ENCODE peak calls at places on chromosomes 12 and 14, in nine cellular contexts. One of them, this sample, is unnamed. For H3K4me1 and H3K27me3, the result is how much of the 10 kb centered on the place peaks cover.

GRCh38 chr12:39199371-39199770 is 243.5 kb downstream of the KIF21A start:
- DNase-seq in esophagus squamous epithelium: no peak
- DNase-seq in SJSA1: no peak
- DNase-seq in effector memory CD4-positive, alpha-beta T cell: no peak
- DNase-seq in MM.1S: no peak
- DNase-seq in heart left ventricle: no peak
- DNase-seq in lower lobe of right lung: no peak
- DNase-seq in PC-9: no peak
- DNase-seq in CD8-positive, alpha-beta memory T cell: no peak
- DNase-seq in this sample: no peak

GRCh38 chr14:31229638-31230229 is 22.1 kb upstream of the HECTD1 start:
- DNase-seq in esophagus squamous epithelium: peak
- DNase-seq in SJSA1: peak
- DNase-seq in effector memory CD4-positive, alpha-beta T cell: no peak
- DNase-seq in MM.1S: no peak
- DNase-seq in heart left ventricle: peak
- DNase-seq in lower lobe of right lung: peak
- DNase-seq in PC-9: peak
- DNase-seq in CD8-positive, alpha-beta memory T cell: no peak
- DNase-seq in this sample: peak

GRCh38 chr12:57896437-57897201 is 44.7 kb upstream of the ATP23 start:
- DNase-seq in esophagus squamous epithelium: no peak
- DNase-seq in SJSA1: peak
- DNase-seq in effector memory CD4-positive, alpha-beta T cell: no peak
- DNase-seq in MM.1S: peak
- DNase-seq in heart left ventricle: peak
- DNase-seq in lower lobe of right lung: peak
- DNase-seq in PC-9: peak
- DNase-seq in CD8-positive, alpha-beta memory T cell: no peak
- DNase-seq in this sample: peak

GRCh38 chr14:44316647-44317432 is 190.2 kb downstream of the FSCB start:
- DNase-seq in esophagus squamous epithelium: no peak
- DNase-seq in SJSA1: peak
- DNase-seq in effector memory CD4-positive, alpha-beta T cell: no peak
- DNase-seq in MM.1S: peak
- DNase-seq in heart left ventricle: no peak
- DNase-seq in lower lobe of right lung: no peak
- DNase-seq in PC-9: peak
- DNase-seq in CD8-positive, alpha-beta memory T cell: no peak
- DNase-seq in this sample: no peak

GRCh38 chr14:51173863-51174262 is 66.2 kb upstream of the TMX1 start:
- DNase-seq in esophagus squamous epithelium: no peak
- DNase-seq in SJSA1: no peak
- DNase-seq in effector memory CD4-positive, alpha-beta T cell: no peak
- DNase-seq in MM.1S: no peak
- DNase-seq in heart left ventricle: no peak
- DNase-seq in lower lobe of right lung: no peak
- DNase-seq in PC-9: no peak
- DNase-seq in CD8-positive, alpha-beta memory T cell: no peak
- DNase-seq in this sample: no peak

GRCh38 chr14:80212025-80212402 is 710 bp upstream of the DIO2 start:
- DNase-seq in esophagus squamous epithelium: no peak
- DNase-seq in SJSA1: peak
- DNase-seq in effector memory CD4-positive, alpha-beta T cell: no peak
- DNase-seq in MM.1S: peak
- DNase-seq in heart left ventricle: no peak
- DNase-seq in lower lobe of right lung: no peak
- DNase-seq in PC-9: peak
- DNase-seq in CD8-positive, alpha-beta memory T cell: no peak
- DNase-seq in this sample: no peak

GRCh38 chr14:90663680-90664079 is 152.6 kb downstream of the TTC7B start:
- DNase-seq in esophagus squamous epithelium: no peak
- DNase-seq in SJSA1: no peak
- DNase-seq in effector memory CD4-positive, alpha-beta T cell: no peak
- DNase-seq in MM.1S: no peak
- DNase-seq in heart left ventricle: no peak
- DNase-seq in lower lobe of right lung: no peak
- DNase-seq in PC-9: no peak
- DNase-seq in CD8-positive, alpha-beta memory T cell: no peak
- DNase-seq in this sample: no peak

GRCh38 chr12:88017964-88018363 is 11.2 kb downstream of the C12orf50 start:
- DNase-seq in esophagus squamous epithelium: no peak
- DNase-seq in SJSA1: no peak
- DNase-seq in effector memory CD4-positive, alpha-beta T cell: no peak
- DNase-seq in MM.1S: no peak
- DNase-seq in heart left ventricle: no peak
- DNase-seq in lower lobe of right lung: no peak
- DNase-seq in PC-9: no peak
- DNase-seq in CD8-positive, alpha-beta memory T cell: no peak
- DNase-seq in this sample: no peak

GRCh38 chr12:100404769-100405407 is 48.0 kb downstream of the SLC17A8 start:
- DNase-seq in esophagus squamous epithelium: no peak
- DNase-seq in SJSA1: no peak
- DNase-seq in effector memory CD4-positive, alpha-beta T cell: no peak
- DNase-seq in MM.1S: peak
- DNase-seq in heart left ventricle: no peak
- DNase-seq in lower lobe of right lung: peak
- DNase-seq in PC-9: peak
- DNase-seq in CD8-positive, alpha-beta memory T cell: no peak
- DNase-seq in this sample: peak

GRCh38 chr12:6095269-6095668 is 29.2 kb downstream of the VWF start:
- DNase-seq in esophagus squamous epithelium: no peak
- DNase-seq in SJSA1: no peak
- DNase-seq in effector memory CD4-positive, alpha-beta T cell: no peak
- DNase-seq in MM.1S: no peak
- DNase-seq in heart left ventricle: no peak
- DNase-seq in lower lobe of right lung: no peak
- DNase-seq in PC-9: no peak
- DNase-seq in CD8-positive, alpha-beta memory T cell: no peak
- DNase-seq in this sample: no peak

GRCh38 chr12:21676781-21677180 is 19.1 kb upstream of the LDHB start:
- DNase-seq in esophagus squamous epithelium: no peak
- DNase-seq in SJSA1: no peak
- DNase-seq in effector memory CD4-positive, alpha-beta T cell: no peak
- DNase-seq in MM.1S: no peak
- DNase-seq in heart left ventricle: no peak
- DNase-seq in lower lobe of right lung: no peak
- DNase-seq in PC-9: no peak
- DNase-seq in CD8-positive, alpha-beta memory T cell: no peak
- DNase-seq in this sample: no peak

GRCh38 chr14:64760916-64761315 is 56.7 kb downstream of the PLEKHG3 start:
- DNase-seq in esophagus squamous epithelium: no peak
- DNase-seq in SJSA1: no peak
- DNase-seq in effector memory CD4-positive, alpha-beta T cell: no peak
- DNase-seq in MM.1S: no peak
- DNase-seq in heart left ventricle: no peak
- DNase-seq in lower lobe of right lung: peak
- DNase-seq in PC-9: no peak
- DNase-seq in CD8-positive, alpha-beta memory T cell: no peak
- DNase-seq in this sample: no peak

GRCh38 chr14:64761441-64762043 is 57.3 kb downstream of the PLEKHG3 start:
- DNase-seq in esophagus squamous epithelium: no peak
- DNase-seq in SJSA1: no peak
- DNase-seq in effector memory CD4-positive, alpha-beta T cell: no peak
- DNase-seq in MM.1S: no peak
- DNase-seq in heart left ventricle: no peak
- DNase-seq in lower lobe of right lung: peak
- DNase-seq in PC-9: no peak
- DNase-seq in CD8-positive, alpha-beta memory T cell: no peak
- DNase-seq in this sample: no peak

GRCh38 chr14:64763089-64763782 is 59.0 kb downstream of the PLEKHG3 start:
- DNase-seq in esophagus squamous epithelium: no peak
- DNase-seq in SJSA1: no peak
- DNase-seq in effector memory CD4-positive, alpha-beta T cell: no peak
- DNase-seq in MM.1S: no peak
- DNase-seq in heart left ventricle: no peak
- DNase-seq in lower lobe of right lung: peak
- DNase-seq in PC-9: no peak
- DNase-seq in CD8-positive, alpha-beta memory T cell: no peak
- DNase-seq in this sample: no peak

GRCh38 chr14:64763801-64764511 is 59.7 kb downstream of the PLEKHG3 start:
- DNase-seq in esophagus squamous epithelium: no peak
- DNase-seq in SJSA1: peak
- DNase-seq in effector memory CD4-positive, alpha-beta T cell: no peak
- DNase-seq in MM.1S: no peak
- DNase-seq in heart left ventricle: no peak
- DNase-seq in lower lobe of right lung: peak
- DNase-seq in PC-9: no peak
- DNase-seq in CD8-positive, alpha-beta memory T cell: no peak
- DNase-seq in this sample: no peak

GRCh38 chr14:64762044-64763034 is 58.1 kb downstream of the PLEKHG3 start:
- DNase-seq in esophagus squamous epithelium: no peak
- DNase-seq in SJSA1: peak
- DNase-seq in effector memory CD4-positive, alpha-beta T cell: peak
- DNase-seq in MM.1S: no peak
- DNase-seq in heart left ventricle: peak
- DNase-seq in lower lobe of right lung: peak
- DNase-seq in PC-9: peak
- DNase-seq in CD8-positive, alpha-beta memory T cell: peak
- DNase-seq in this sample: peak
- H3K4me1 ChIP-seq in esophagus squamous epithelium: half or more
- H3K4me1 ChIP-seq in SJSA1: half or more
- H3K4me1 ChIP-seq in effector memory CD4-positive, alpha-beta T cell: half or more
- H3K4me1 ChIP-seq in MM.1S: under half
- H3K4me1 ChIP-seq in heart left ventricle: half or more
- H3K4me1 ChIP-seq in lower lobe of right lung: under half
- H3K4me1 ChIP-seq in PC-9: half or more
- H3K4me1 ChIP-seq in CD8-positive, alpha-beta memory T cell: half or more
- H3K4me1 ChIP-seq in this sample: under half

DNA sequence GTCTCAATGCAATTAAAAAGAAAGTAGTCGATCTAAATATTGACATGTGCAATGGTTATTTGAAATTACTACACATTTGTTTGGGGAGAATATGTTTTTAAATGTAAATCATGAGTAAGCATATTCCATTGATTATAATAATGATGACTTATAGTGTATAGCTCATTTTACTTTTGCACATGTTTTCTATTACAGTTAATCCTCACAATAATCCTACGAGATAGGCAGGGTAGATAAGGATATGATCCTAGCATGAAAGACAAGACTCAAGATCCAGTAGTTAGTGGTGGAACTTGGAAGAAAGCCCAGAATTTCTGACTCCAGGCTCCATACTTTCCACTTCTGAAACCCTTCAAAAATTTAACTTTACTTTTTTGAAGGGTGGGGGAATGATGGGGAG is 94.0 kb downstream of the NAV3 start:
- DNase-seq in esophagus squamous epithelium: no peak
- DNase-seq in SJSA1: no peak
- DNase-seq in effector memory CD4-positive, alpha-beta T cell: no peak
- DNase-seq in MM.1S: no peak
- DNase-seq in heart left ventricle: no peak
- DNase-seq in lower lobe of right lung: no peak
- DNase-seq in PC-9: no peak
- DNase-seq in CD8-positive, alpha-beta memory T cell: no peak
- DNase-seq in this sample: no peak
- H3K4me3 ChIP-seq in esophagus squamous epithelium: no peak
- H3K4me3 ChIP-seq in SJSA1: no peak
- H3K4me3 ChIP-seq in effector memory CD4-positive, alpha-beta T cell: no peak
- H3K4me3 ChIP-seq in MM.1S: no peak
- H3K4me3 ChIP-seq in heart left ventricle: no peak
- H3K4me3 ChIP-seq in lower lobe of right lung: no peak
- H3K4me3 ChIP-seq in PC-9: no peak
- H3K4me3 ChIP-seq in CD8-positive, alpha-beta memory T cell: no peak
- H3K4me3 ChIP-seq in this sample: no peak

DNA sequence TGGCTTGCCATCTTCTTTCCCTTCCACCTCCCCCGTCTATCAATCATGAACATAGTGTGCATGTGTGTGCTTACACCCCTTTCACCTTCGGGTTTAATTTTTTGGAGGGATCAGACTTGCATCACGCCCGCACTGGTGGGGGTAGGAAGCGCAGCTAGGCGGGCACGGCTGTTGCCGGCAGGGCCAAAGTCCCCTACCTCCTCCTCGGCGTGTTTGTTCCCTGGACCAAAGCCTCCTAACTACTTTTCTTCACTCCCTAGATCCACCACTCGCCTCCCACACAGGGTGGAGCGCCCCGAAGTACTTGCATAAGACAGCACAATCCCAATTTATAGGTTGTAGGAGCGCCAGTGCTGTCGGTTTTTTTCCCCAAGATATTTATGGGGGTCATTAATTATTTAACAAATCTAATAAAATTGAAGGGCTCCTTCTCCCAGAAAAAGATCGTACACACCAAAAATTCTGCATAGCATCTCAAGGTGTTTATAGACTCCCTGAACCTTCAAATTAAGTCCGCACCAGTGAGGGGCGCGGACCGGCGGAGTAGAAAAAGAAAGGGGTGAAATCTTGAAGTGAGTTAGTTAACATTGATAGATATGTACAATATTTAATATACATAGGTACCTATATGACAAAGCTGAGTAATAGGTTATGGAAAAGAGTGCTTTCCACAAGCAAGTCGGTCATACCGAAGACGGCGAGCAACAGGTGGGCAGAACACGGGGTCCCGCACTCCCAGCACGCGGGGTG is 714 bp downstream of the PKP2 start:
- DNase-seq in esophagus squamous epithelium: no peak
- DNase-seq in SJSA1: no peak
- DNase-seq in effector memory CD4-positive, alpha-beta T cell: no peak
- DNase-seq in MM.1S: peak
- DNase-seq in heart left ventricle: peak
- DNase-seq in lower lobe of right lung: no peak
- DNase-seq in PC-9: no peak
- DNase-seq in CD8-positive, alpha-beta memory T cell: no peak
- DNase-seq in this sample: no peak
- H3K27me3 ChIP-seq in esophagus squamous epithelium: under half
- H3K27me3 ChIP-seq in SJSA1: under half
- H3K27me3 ChIP-seq in effector memory CD4-positive, alpha-beta T cell: under half
- H3K27me3 ChIP-seq in MM.1S: under half
- H3K27me3 ChIP-seq in heart left ventricle: under half
- H3K27me3 ChIP-seq in lower lobe of right lung: under half
- H3K27me3 ChIP-seq in PC-9: under half
- H3K27me3 ChIP-seq in CD8-positive, alpha-beta memory T cell: under half
- H3K27me3 ChIP-seq in this sample: under half

GRCh38 chr14:76954791-76955190 is 73.7 kb downstream of the IRF2BPL start:
- DNase-seq in esophagus squamous epithelium: no peak
- DNase-seq in SJSA1: no peak
- DNase-seq in effector memory CD4-positive, alpha-beta T cell: no peak
- DNase-seq in MM.1S: no peak
- DNase-seq in heart left ventricle: no peak
- DNase-seq in lower lobe of right lung: no peak
- DNase-seq in PC-9: no peak
- DNase-seq in CD8-positive, alpha-beta memory T cell: no peak
- DNase-seq in this sample: no peak

GRCh38 chr14:76957224-76957881 is 71.2 kb downstream of the IRF2BPL start:
- DNase-seq in esophagus squamous epithelium: no peak
- DNase-seq in SJSA1: no peak
- DNase-seq in effector memory CD4-positive, alpha-beta T cell: peak
- DNase-seq in MM.1S: no peak
- DNase-seq in heart left ventricle: no peak
- DNase-seq in lower lobe of right lung: no peak
- DNase-seq in PC-9: peak
- DNase-seq in CD8-positive, alpha-beta memory T cell: peak
- DNase-seq in this sample: no peak

GRCh38 chr14:76954371-76954770 is 74.1 kb downstream of the IRF2BPL start:
- DNase-seq in esophagus squamous epithelium: no peak
- DNase-seq in SJSA1: no peak
- DNase-seq in effector memory CD4-positive, alpha-beta T cell: no peak
- DNase-seq in MM.1S: no peak
- DNase-seq in heart left ventricle: no peak
- DNase-seq in lower lobe of right lung: no peak
- DNase-seq in PC-9: no peak
- DNase-seq in CD8-positive, alpha-beta memory T cell: no peak
- DNase-seq in this sample: no peak

GRCh38 chr14:76956253-76957090 is 72.0 kb downstream of the IRF2BPL start:
- DNase-seq in esophagus squamous epithelium: peak
- DNase-seq in SJSA1: peak
- DNase-seq in effector memory CD4-positive, alpha-beta T cell: peak
- DNase-seq in MM.1S: peak
- DNase-seq in heart left ventricle: peak
- DNase-seq in lower lobe of right lung: peak
- DNase-seq in PC-9: peak
- DNase-seq in CD8-positive, alpha-beta memory T cell: peak
- DNase-seq in this sample: peak

GRCh38 chr14:76955575-76956252 is 72.8 kb downstream of the IRF2BPL start:
- DNase-seq in esophagus squamous epithelium: no peak
- DNase-seq in SJSA1: no peak
- DNase-seq in effector memory CD4-positive, alpha-beta T cell: peak
- DNase-seq in MM.1S: peak
- DNase-seq in heart left ventricle: peak
- DNase-seq in lower lobe of right lung: no peak
- DNase-seq in PC-9: no peak
- DNase-seq in CD8-positive, alpha-beta memory T cell: peak
- DNase-seq in this sample: peak
- H3K4me1 ChIP-seq in esophagus squamous epithelium: half or more
- H3K4me1 ChIP-seq in SJSA1: half or more
- H3K4me1 ChIP-seq in effector memory CD4-positive, alpha-beta T cell: half or more
- H3K4me1 ChIP-seq in MM.1S: under half
- H3K4me1 ChIP-seq in heart left ventricle: half or more
- H3K4me1 ChIP-seq in lower lobe of right lung: half or more
- H3K4me1 ChIP-seq in PC-9: half or more
- H3K4me1 ChIP-seq in CD8-positive, alpha-beta memory T cell: under half
- H3K4me1 ChIP-seq in this sample: under half

This sample was measured in prostate gland.